ENCODE peak calls at places on chromosomes 7 and 10, in seven cellular contexts. G is ovary, Q is dorsolateral prefrontal cortex, O is GM12865, K is cardiac muscle cell, W is body of pancreas, X is Caco-2. L is an unnamed sample.

GRCh38 chr10:80204801-80205477 is 398 bp downstream of the ANXA11 start:
- DNase-seq in G (no peak), Q (no peak), O (peak), K (peak), W (peak), X (peak), L (no peak)

GRCh38 chr7:142855401-142855743 is 496 bp downstream of the EPHB6 start:
- DNase-seq in G (no peak), Q (no peak), O (no peak), K (peak), W (no peak), X (peak), L (no peak)

GRCh38 chr10:78981257-78981969 is 87.4 kb upstream of the ZMIZ1 start:
- DNase-seq in G (no peak), Q (no peak), O (peak), K (no peak), W (no peak), X (no peak), L (no peak)

GRCh38 chr7:106329408-106329807 is 44.6 kb upstream of the NAMPT start:
- DNase-seq in G (no peak), Q (no peak), O (no peak), K (peak), W (no peak), X (no peak), L (no peak)

GRCh38 chr10:125133706-125134482 is 26.5 kb downstream of the CTBP2 start:
- DNase-seq in G (peak), Q (no peak), O (no peak), K (no peak), W (no peak), X (no peak), L (no peak)

GRCh38 chr10:85612378-85612775 is 754.2 kb downstream of the GRID1 start:
- DNase-seq in G (no peak), Q (no peak), O (peak), K (no peak), W (no peak), X (no peak), L (no peak)

GRCh38 chr7:92831716-92832622 is 4.4 kb downstream of the CDK6 start:
- DNase-seq in G (no peak), Q (no peak), O (peak), K (peak), W (no peak), X (peak), L (no peak)

GRCh38 chr10:109889867-109890266 is 33.4 kb downstream of the XPNPEP1 start:
- DNase-seq in G (no peak), Q (no peak), O (no peak), K (peak), W (no peak), X (no peak), L (no peak)

GRCh38 chr10:120980316-120980975 is 129.3 kb downstream of the WDR11 start:
- DNase-seq in G (no peak), Q (no peak), O (no peak), K (no peak), W (no peak), X (no peak), L (no peak)

GRCh38 chr7:138872576-138872975 is 74.6 kb upstream of the ATP6V0A4 start:
- DNase-seq in G (no peak), Q (no peak), O (no peak), K (no peak), W (no peak), X (peak), L (no peak)

GRCh38 chr7:98836811-98837631 is 32.8 kb downstream of the TMEM130 start:
- DNase-seq in G (no peak), Q (no peak), O (peak), K (peak), W (peak), X (peak), L (peak)

GRCh38 chr7:12706900-12707536 is 19.6 kb downstream of the ARL4A start:
- DNase-seq in G (no peak), Q (no peak), O (no peak), K (peak), W (no peak), X (no peak), L (no peak)

GRCh38 chr10:96971324-96971723 is 139.2 kb downstream of the LCOR start:
- DNase-seq in G (no peak), Q (no peak), O (no peak), K (no peak), W (no peak), X (no peak), L (no peak)

GRCh38 chr10:109978481-109978880 is 29.3 kb upstream of the ADD3 start:
- DNase-seq in G (peak), Q (no peak), O (peak), K (peak), W (peak), X (peak), L (no peak)

GRCh38 chr10:3720228-3721019 is 64.6 kb downstream of the KLF6 start:
- DNase-seq in G (no peak), Q (no peak), O (peak), K (peak), W (peak), X (peak), L (peak)

GRCh38 chr10:5587151-5588079 is 62.7 kb downstream of the CALML3 start:
- DNase-seq in G (no peak), Q (no peak), O (no peak), K (peak), W (no peak), X (no peak), L (no peak)

GRCh38 chr10:89845541-89846275 is 144.3 kb downstream of the KIF20B start:
- DNase-seq in G (no peak), Q (no peak), O (no peak), K (peak), W (no peak), X (no peak), L (no peak)

GRCh38 chr7:117212969-117213877 is 109.6 kb downstream of the WNT2 start:
- DNase-seq in G (no peak), Q (peak), O (peak), K (peak), W (peak), X (peak), L (peak)

GRCh38 chr10:93346712-93347111 is 135.4 kb downstream of the MYOF start:
- DNase-seq in G (no peak), Q (no peak), O (peak), K (peak), W (no peak), X (no peak), L (no peak)

GRCh38 chr7:94274828-94275227 is 119.9 kb upstream of the COL1A2 start:
- DNase-seq in G (no peak), Q (no peak), O (no peak), K (no peak), W (no peak), X (no peak), L (no peak)

GRCh38 chr7:31791881-31792280 is 104.9 kb downstream of the PPP1R17 start:
- DNase-seq in G (no peak), Q (no peak), O (no peak), K (no peak), W (no peak), X (no peak), L (no peak)

GRCh38 chr10:87636313-87636915 is 23.3 kb upstream of the PAPSS2 start:
- DNase-seq in G (no peak), Q (no peak), O (no peak), K (no peak), W (no peak), X (no peak), L (no peak)

GRCh38 chr10:5396545-5396944 is 8.1 kb downstream of the TUBAL3 start:
- DNase-seq in G (no peak), Q (peak), O (no peak), K (no peak), W (no peak), X (no peak), L (no peak)

GRCh38 chr10:124942317-124943169 is 620 bp downstream of the ZRANB1 start:
- DNase-seq in G (no peak), Q (no peak), O (no peak), K (no peak), W (no peak), X (no peak), L (no peak)

GRCh38 chr7:152402384-152403250 is 33.2 kb downstream of the KMT2C start:
- DNase-seq in G (no peak), Q (no peak), O (no peak), K (peak), W (no peak), X (no peak), L (no peak)

GRCh38 chr7:29865526-29865925 is 59.2 kb downstream of the WIPF3 start:
- DNase-seq in G (no peak), Q (no peak), O (no peak), K (peak), W (peak), X (no peak), L (no peak)

GRCh38 chr10:83062871-83063270 is 1076.4 kb upstream of the GHITM start:
- DNase-seq in G (no peak), Q (no peak), O (no peak), K (no peak), W (no peak), X (no peak), L (no peak)

GRCh38 chr7:158047386-158048059 is 540.1 kb downstream of the PTPRN2 start:
- DNase-seq in G (no peak), Q (no peak), O (no peak), K (no peak), W (no peak), X (no peak), L (no peak)

GRCh38 chr10:17882557-17882956 is 69.2 kb upstream of the SLC39A12 start:
- DNase-seq in G (no peak), Q (no peak), O (no peak), K (peak), W (no peak), X (no peak), L (no peak)

GRCh38 chr7:117061751-117062150 is 108.5 kb downstream of the ST7 start:
- DNase-seq in G (no peak), Q (no peak), O (no peak), K (no peak), W (no peak), X (no peak), L (no peak)

GRCh38 chr10:30784521-30784895 is 155.0 kb upstream of the LYZL2 start:
- DNase-seq in G (no peak), Q (no peak), O (no peak), K (peak), W (no peak), X (no peak), L (no peak)

DNA sequence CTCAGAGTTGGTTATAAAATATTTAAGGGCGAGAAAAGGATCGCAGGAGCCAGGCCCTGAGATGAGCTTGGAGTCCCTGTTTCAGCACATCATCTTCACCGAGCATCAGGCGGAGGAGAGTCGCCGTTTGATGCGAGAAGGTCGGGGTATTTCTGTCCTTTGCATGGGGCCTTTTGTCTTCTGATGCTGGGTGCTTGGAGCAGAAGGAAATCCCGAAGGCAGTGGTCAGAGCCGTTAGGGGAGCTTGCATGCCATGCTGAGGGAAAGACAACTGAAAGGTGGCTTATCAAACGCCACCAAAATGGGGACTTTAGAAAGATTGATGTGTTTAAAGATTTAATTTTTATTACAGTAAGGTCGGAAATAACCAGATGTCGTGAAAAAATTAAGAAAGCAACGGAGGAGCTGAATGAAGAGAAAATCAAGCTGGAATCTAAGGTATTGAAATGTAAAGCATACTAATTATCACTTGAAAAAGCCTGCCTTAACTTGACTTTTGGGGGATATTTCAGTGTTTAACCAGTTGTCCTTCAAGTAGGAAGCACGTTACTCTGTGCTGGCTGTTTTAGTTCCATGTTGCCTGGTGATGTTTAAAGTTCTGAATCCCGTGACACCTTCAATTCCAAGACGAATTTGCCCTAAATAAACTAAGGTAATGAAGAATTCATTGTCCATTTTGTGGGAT is 845 bp downstream of the CCDC172 start:
- DNase-seq in G (no peak), Q (no peak), O (no peak), K (no peak), W (no peak), X (no peak), L (no peak)
- H3K4me3 ChIP-seq in G (no peak), Q (no peak), O (no peak), K (no peak), W (no peak), X (no peak), L (no peak)

GRCh38 chr7:127819975-127820778 is 168.2 kb downstream of the SND1 start:
- DNase-seq in G (no peak), Q (no peak), O (peak), K (peak), W (no peak), X (peak), L (no peak)
- H3K4me3 ChIP-seq in G (no peak), Q (no peak), O (no peak), K (no peak), W (no peak), X (no peak), L (no peak)

DNA sequence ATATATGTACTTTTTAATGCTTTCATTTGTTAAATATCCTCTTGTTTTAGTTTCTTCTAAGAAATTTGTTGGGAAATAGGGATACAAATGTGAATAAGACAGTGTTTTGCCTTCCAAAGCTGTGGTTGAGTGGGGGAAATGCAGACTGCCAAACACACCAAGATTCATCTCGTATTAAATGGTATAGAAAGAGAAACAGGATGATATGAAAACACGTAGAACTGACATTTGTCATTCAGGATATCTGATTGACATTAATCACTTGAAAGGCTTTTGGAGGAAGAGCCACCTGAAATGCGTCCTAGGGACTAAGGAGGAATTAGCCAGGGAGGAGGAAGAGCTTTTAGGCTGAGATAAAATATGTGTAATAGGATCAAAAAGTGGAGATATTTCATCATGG is 287.4 kb upstream of the SEMA3C start:
- DNase-seq in G (no peak), Q (no peak), O (no peak), K (no peak), W (no peak), X (no peak), L (no peak)
- H3K4me3 ChIP-seq in G (no peak), Q (no peak), O (no peak), K (no peak), W (no peak), X (no peak), L (no peak)

DNA sequence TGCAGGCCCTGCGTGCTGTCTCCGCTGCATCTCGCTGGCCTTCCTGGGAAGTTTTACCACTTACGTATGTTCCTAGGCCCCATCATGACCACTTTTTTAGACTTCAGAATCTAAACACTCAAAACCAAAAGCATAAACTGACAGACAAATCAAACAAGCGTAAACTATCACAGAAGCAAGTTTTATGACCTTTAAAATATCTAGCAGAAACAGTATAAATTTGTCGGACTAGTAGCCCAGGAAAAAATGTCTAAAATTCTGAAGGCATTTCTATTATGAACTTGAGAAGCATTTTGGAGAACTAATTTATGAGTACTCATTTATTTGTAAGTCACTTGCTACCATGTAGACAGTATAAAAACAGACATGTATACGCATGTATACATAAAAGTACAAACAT is 10.6 kb downstream of the LRRC27 start:
- DNase-seq in G (no peak), Q (no peak), O (no peak), K (no peak), W (no peak), X (no peak), L (no peak)
- H3K4me3 ChIP-seq in G (no peak), Q (no peak), O (no peak), K (no peak), W (no peak), X (no peak), L (no peak)

GRCh38 chr10:14601872-14602725 is 172.6 kb downstream of the FAM107B start:
- DNase-seq in G (no peak), Q (no peak), O (peak), K (peak), W (peak), X (peak), L (no peak)
- H3K4me3 ChIP-seq in G (no peak), Q (peak), O (peak), K (no peak), W (no peak), X (peak), L (no peak)

DNA sequence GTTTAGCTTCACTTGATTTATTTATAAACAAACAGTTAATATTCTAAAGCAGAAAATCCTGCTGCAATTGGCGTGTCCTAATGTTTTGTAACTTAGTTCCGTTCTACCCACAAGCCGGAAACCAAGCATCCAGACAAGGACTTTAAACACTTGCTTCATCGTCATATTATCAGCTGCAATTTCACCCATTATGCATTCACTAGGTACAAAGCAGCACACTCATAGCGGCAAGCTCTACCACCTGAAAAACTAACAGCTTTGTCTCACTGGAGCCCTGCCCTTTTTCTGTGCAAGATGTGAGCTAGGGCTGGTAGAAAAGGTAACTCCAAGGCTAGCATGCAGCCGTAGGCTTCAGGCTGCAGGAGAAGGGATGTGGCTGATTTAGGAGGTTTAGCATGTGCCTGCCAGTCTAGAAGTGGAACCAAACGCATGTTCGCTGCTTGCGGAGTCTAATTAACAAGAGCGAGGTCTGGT is 43.7 kb upstream of the BPGM start:
- DNase-seq in G (no peak), Q (no peak), O (no peak), K (peak), W (no peak), X (no peak), L (no peak)
- H3K4me3 ChIP-seq in G (no peak), Q (peak), O (no peak), K (no peak), W (no peak), X (no peak), L (no peak)

DNA sequence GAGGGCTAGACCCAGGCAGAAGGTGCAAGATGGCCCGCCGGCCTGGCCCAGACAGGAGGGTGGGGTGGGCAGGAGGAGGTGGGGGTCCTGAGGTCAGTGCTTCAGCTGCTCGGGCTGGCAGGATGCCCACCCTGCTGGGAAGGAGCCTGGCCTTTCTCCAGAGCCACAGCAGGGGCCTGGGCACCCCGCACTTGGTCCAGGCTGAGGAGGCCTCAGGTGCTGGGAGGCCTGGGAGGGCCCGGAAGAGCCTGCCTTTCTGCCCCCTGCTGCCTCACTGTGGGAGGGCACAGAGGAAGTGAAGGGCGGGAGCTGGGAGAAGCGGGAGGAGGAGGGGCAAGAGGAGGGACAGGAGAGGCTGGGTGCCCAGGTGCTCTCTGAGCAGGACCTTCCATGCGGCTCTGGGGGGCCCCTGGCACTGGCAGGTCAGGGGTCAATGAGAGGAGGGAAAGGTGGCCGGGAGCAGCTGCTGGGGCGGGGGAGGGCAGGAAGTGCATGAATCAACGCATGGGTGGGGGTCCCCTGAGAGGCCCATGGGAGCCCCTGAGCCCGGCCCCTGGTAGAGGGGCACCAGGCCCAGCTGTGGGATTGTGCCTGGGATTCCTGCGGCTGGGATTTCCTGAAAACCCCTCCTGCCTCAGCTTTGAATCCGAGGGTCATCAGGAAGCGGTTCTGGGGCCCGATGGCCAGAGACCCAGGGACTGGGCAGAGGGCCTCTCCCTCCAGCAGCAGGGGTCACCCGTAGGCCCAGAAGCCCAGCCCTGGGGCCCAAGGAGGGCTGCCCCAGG is 49.9 kb downstream of the PWWP2B start:
- DNase-seq in G (no peak), Q (no peak), O (peak), K (peak), W (peak), X (peak), L (peak)
- H3K4me3 ChIP-seq in G (no peak), Q (no peak), O (no peak), K (no peak), W (no peak), X (no peak), L (no peak)

GRCh38 chr7:47373871-47374451 is 207.9 kb downstream of the TNS3 start:
- DNase-seq in G (peak), Q (peak), O (no peak), K (no peak), W (peak), X (no peak), L (no peak)
- H3K4me3 ChIP-seq in G (no peak), Q (no peak), O (no peak), K (no peak), W (no peak), X (no peak), L (no peak)

L was measured in mucosa of descending colon.